ENCODE peak calls at places on chromosomes 5 and 9, in ten cellular contexts. One of them, this sample, is unnamed.

GRCh38 chr9:126084696-126085095 is 241.9 kb upstream of the MVB12B start:
- ATAC-seq in heart left ventricle: no peak
- ATAC-seq in HCT116: no peak
- ATAC-seq in PC-3: no peak
- ATAC-seq in upper lobe of left lung: no peak
- ATAC-seq in CD8-positive, alpha-beta T cell: no peak
- ATAC-seq in lower lobe of right lung: no peak
- ATAC-seq in gastrocnemius medialis: no peak
- ATAC-seq in left lung: no peak
- ATAC-seq in psoas muscle: no peak
- ATAC-seq in this sample: no peak

GRCh38 chr9:132099741-132100407 is 20.2 kb upstream of the MED27 start:
- ATAC-seq in lower lobe of right lung: no peak
- ATAC-seq in CD8-positive, alpha-beta T cell: no peak
- ATAC-seq in gastrocnemius medialis: no peak
- ATAC-seq in HCT116: no peak
- ATAC-seq in heart left ventricle: no peak
- ATAC-seq in psoas muscle: no peak
- ATAC-seq in PC-3: no peak
- ATAC-seq in left lung: no peak
- ATAC-seq in upper lobe of left lung: no peak
- ATAC-seq in this sample: no peak

GRCh38 chr5:149284501-149284900 is 12.8 kb downstream of the AFAP1L1 start:
- ATAC-seq in gastrocnemius medialis: peak; percentile 69
- ATAC-seq in lower lobe of right lung: peak; percentile 49
- ATAC-seq in PC-3: no peak
- ATAC-seq in HCT116: no peak
- ATAC-seq in psoas muscle: peak; percentile 51
- ATAC-seq in heart left ventricle: no peak
- ATAC-seq in CD8-positive, alpha-beta T cell: no peak
- ATAC-seq in left lung: no peak
- ATAC-seq in upper lobe of left lung: no peak
- ATAC-seq in this sample: peak; percentile 92

GRCh38 chr5:102747386-102748166 is 7.5 kb upstream of the PAM start:
- ATAC-seq in left lung: no peak
- ATAC-seq in PC-3: no peak
- ATAC-seq in CD8-positive, alpha-beta T cell: no peak
- ATAC-seq in psoas muscle: no peak
- ATAC-seq in HCT116: no peak
- ATAC-seq in upper lobe of left lung: no peak
- ATAC-seq in gastrocnemius medialis: no peak
- ATAC-seq in lower lobe of right lung: no peak
- ATAC-seq in heart left ventricle: no peak
- ATAC-seq in this sample: no peak

GRCh38 chr5:143177263-143177994 is 226.1 kb downstream of the NR3C1 start:
- ATAC-seq in CD8-positive, alpha-beta T cell: no peak
- ATAC-seq in upper lobe of left lung: peak; percentile 56
- ATAC-seq in psoas muscle: peak; percentile 88
- ATAC-seq in lower lobe of right lung: peak; percentile 67
- ATAC-seq in PC-3: peak; percentile 98
- ATAC-seq in heart left ventricle: peak; percentile 58
- ATAC-seq in gastrocnemius medialis: peak; percentile 71
- ATAC-seq in left lung: peak; percentile 81
- ATAC-seq in HCT116: no peak
- ATAC-seq in this sample: no peak

GRCh38 chr9:16653491-16654407 is 216.7 kb downstream of the BNC2 start:
- ATAC-seq in PC-3: no peak
- ATAC-seq in left lung: peak; percentile 18
- ATAC-seq in HCT116: no peak
- ATAC-seq in gastrocnemius medialis: peak; percentile 37
- ATAC-seq in psoas muscle: no peak
- ATAC-seq in upper lobe of left lung: no peak
- ATAC-seq in CD8-positive, alpha-beta T cell: no peak
- ATAC-seq in lower lobe of right lung: no peak
- ATAC-seq in heart left ventricle: peak; percentile 44
- ATAC-seq in this sample: peak; percentile 30

GRCh38 chr5:156411-157072 is 34.8 kb upstream of the LRRC14B start:
- ATAC-seq in HCT116: no peak
- ATAC-seq in CD8-positive, alpha-beta T cell: no peak
- ATAC-seq in gastrocnemius medialis: no peak
- ATAC-seq in left lung: no peak
- ATAC-seq in psoas muscle: no peak
- ATAC-seq in PC-3: no peak
- ATAC-seq in lower lobe of right lung: no peak
- ATAC-seq in heart left ventricle: no peak
- ATAC-seq in upper lobe of left lung: no peak
- ATAC-seq in this sample: no peak

GRCh38 chr5:52909192-52909591 is 80.0 kb upstream of the ITGA2 start:
- ATAC-seq in lower lobe of right lung: no peak
- ATAC-seq in upper lobe of left lung: no peak
- ATAC-seq in psoas muscle: no peak
- ATAC-seq in heart left ventricle: peak; percentile 80
- ATAC-seq in HCT116: no peak
- ATAC-seq in gastrocnemius medialis: no peak
- ATAC-seq in left lung: peak; percentile 25
- ATAC-seq in PC-3: no peak
- ATAC-seq in CD8-positive, alpha-beta T cell: no peak
- ATAC-seq in this sample: no peak

GRCh38 chr5:143166661-143167420 is 236.6 kb downstream of the NR3C1 start:
- ATAC-seq in gastrocnemius medialis: no peak
- ATAC-seq in PC-3: no peak
- ATAC-seq in psoas muscle: no peak
- ATAC-seq in left lung: no peak
- ATAC-seq in lower lobe of right lung: no peak
- ATAC-seq in CD8-positive, alpha-beta T cell: no peak
- ATAC-seq in heart left ventricle: no peak
- ATAC-seq in HCT116: no peak
- ATAC-seq in upper lobe of left lung: no peak
- ATAC-seq in this sample: no peak

GRCh38 chr9:136521541-136521940 is 24.3 kb downstream of the NOTCH1 start:
- ATAC-seq in gastrocnemius medialis: no peak
- ATAC-seq in CD8-positive, alpha-beta T cell: no peak
- ATAC-seq in upper lobe of left lung: peak; percentile 31
- ATAC-seq in left lung: peak; percentile 27
- ATAC-seq in HCT116: no peak
- ATAC-seq in PC-3: no peak
- ATAC-seq in heart left ventricle: peak; percentile 55
- ATAC-seq in lower lobe of right lung: peak; percentile 43
- ATAC-seq in psoas muscle: no peak
- ATAC-seq in this sample: peak; percentile 10

GRCh38 chr5:31962321-31962720 is 211.8 kb downstream of the GOLPH3 start:
- ATAC-seq in lower lobe of right lung: peak; percentile 94
- ATAC-seq in left lung: peak; percentile 90
- ATAC-seq in gastrocnemius medialis: no peak
- ATAC-seq in CD8-positive, alpha-beta T cell: no peak
- ATAC-seq in upper lobe of left lung: peak; percentile 92
- ATAC-seq in PC-3: no peak
- ATAC-seq in psoas muscle: no peak
- ATAC-seq in heart left ventricle: peak; percentile 89
- ATAC-seq in HCT116: no peak
- ATAC-seq in this sample: no peak

GRCh38 chr5:83564069-83564749 is 92.7 kb downstream of the VCAN start:
- ATAC-seq in HCT116: peak; percentile 67
- ATAC-seq in upper lobe of left lung: no peak
- ATAC-seq in CD8-positive, alpha-beta T cell: no peak
- ATAC-seq in heart left ventricle: peak; percentile 66
- ATAC-seq in left lung: peak; percentile 73
- ATAC-seq in gastrocnemius medialis: peak; percentile 44
- ATAC-seq in PC-3: peak; percentile 63
- ATAC-seq in lower lobe of right lung: peak; percentile 65
- ATAC-seq in psoas muscle: no peak
- ATAC-seq in this sample: no peak

GRCh38 chr9:130288393-130288792 is 22.8 kb downstream of the HMCN2 start:
- ATAC-seq in HCT116: no peak
- ATAC-seq in upper lobe of left lung: no peak
- ATAC-seq in PC-3: no peak
- ATAC-seq in left lung: no peak
- ATAC-seq in psoas muscle: no peak
- ATAC-seq in lower lobe of right lung: no peak
- ATAC-seq in CD8-positive, alpha-beta T cell: no peak
- ATAC-seq in heart left ventricle: no peak
- ATAC-seq in gastrocnemius medialis: peak; percentile 29
- ATAC-seq in this sample: no peak
- H3K27me3 ChIP-seq in HCT116: peaks cover 72% of the 10 kb centered on the region
- H3K27me3 ChIP-seq in upper lobe of left lung: no peaks in the 10 kb centered on the region
- H3K27me3 ChIP-seq in PC-3: peaks cover 39% of the 10 kb centered on the region
- H3K27me3 ChIP-seq in left lung: peaks cover 32% of the 10 kb centered on the region
- H3K27me3 ChIP-seq in psoas muscle: peaks cover 11% of the 10 kb centered on the region
- H3K27me3 ChIP-seq in lower lobe of right lung: peaks cover 22% of the 10 kb centered on the region
- H3K27me3 ChIP-seq in CD8-positive, alpha-beta T cell: peaks cover 6% of the 10 kb centered on the region
- H3K27me3 ChIP-seq in heart left ventricle: peaks cover 11% of the 10 kb centered on the region
- H3K27me3 ChIP-seq in gastrocnemius medialis: peaks cover 22% of the 10 kb centered on the region
- H3K27me3 ChIP-seq in this sample: no peaks in the 10 kb centered on the region

DNA sequence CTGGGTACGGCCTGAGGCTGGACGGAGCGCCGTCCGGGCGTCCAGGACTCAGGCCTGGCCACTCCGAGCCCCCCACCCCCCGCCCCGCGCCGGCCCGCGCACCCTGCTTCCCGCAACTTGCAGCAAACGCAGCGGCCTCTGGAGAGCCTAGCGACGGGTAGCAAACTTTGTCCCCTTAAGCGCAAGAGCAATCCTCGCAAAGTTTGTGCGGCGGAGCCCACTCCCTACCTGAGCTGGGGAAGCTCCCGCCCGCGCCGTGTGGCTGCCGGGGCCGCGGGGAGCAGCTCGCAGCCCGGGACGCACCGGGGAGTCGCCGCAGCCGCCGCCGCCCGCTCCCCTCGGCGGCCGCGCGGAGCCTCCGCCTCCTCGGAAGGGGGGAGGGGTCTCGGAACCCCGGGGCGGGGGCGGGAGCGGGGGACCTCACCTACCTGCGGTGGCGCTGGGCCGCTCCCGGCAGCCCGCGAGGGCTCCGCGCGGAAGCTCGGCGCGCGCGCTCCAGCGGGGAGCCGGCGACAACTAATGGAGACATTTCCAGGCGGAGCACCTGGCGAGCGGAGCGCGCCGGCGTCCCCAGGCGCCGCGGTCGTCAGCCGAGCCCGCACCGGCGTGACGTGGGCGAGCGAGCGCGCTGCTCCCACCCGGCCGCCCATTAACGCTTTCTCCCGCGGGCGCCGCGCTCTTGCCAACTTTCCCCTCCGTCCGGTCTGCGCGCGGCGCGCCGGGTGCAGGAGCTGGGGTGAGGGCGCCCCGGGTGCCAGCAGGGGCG is 4.1 kb upstream of the IRX4 start:
- ATAC-seq in PC-3: no peak
- ATAC-seq in upper lobe of left lung: no peak
- ATAC-seq in gastrocnemius medialis: no peak
- ATAC-seq in heart left ventricle: no peak
- ATAC-seq in psoas muscle: no peak
- ATAC-seq in left lung: no peak
- ATAC-seq in HCT116: no peak
- ATAC-seq in lower lobe of right lung: no peak
- ATAC-seq in CD8-positive, alpha-beta T cell: no peak
- ATAC-seq in this sample: no peak
- H3K4me3 ChIP-seq in PC-3: no peak overlapping the region
- H3K4me3 ChIP-seq in upper lobe of left lung: no peak overlapping the region
- H3K4me3 ChIP-seq in gastrocnemius medialis: no peak overlapping the region
- H3K4me3 ChIP-seq in heart left ventricle: peak overlapping the region; percentile 41
- H3K4me3 ChIP-seq in psoas muscle: peak overlapping the region; percentile 41
- H3K4me3 ChIP-seq in left lung: no peak overlapping the region
- H3K4me3 ChIP-seq in HCT116: no peak overlapping the region
- H3K4me3 ChIP-seq in lower lobe of right lung: no peak overlapping the region
- H3K4me3 ChIP-seq in CD8-positive, alpha-beta T cell: no peak overlapping the region
- H3K4me3 ChIP-seq in this sample: no peak overlapping the region

GRCh38 chr5:135920199-135920598 is 24.6 kb upstream of the IL9 start:
- ATAC-seq in heart left ventricle: no peak
- ATAC-seq in psoas muscle: no peak
- ATAC-seq in gastrocnemius medialis: no peak
- ATAC-seq in upper lobe of left lung: no peak
- ATAC-seq in lower lobe of right lung: no peak
- ATAC-seq in left lung: no peak
- ATAC-seq in CD8-positive, alpha-beta T cell: no peak
- ATAC-seq in PC-3: no peak
- ATAC-seq in HCT116: no peak
- ATAC-seq in this sample: no peak
- H3K27me3 ChIP-seq in heart left ventricle: peaks cover 42% of the 10 kb centered on the region
- H3K27me3 ChIP-seq in psoas muscle: no peaks in the 10 kb centered on the region
- H3K27me3 ChIP-seq in gastrocnemius medialis: peaks cover 5% of the 10 kb centered on the region
- H3K27me3 ChIP-seq in upper lobe of left lung: no peaks in the 10 kb centered on the region
- H3K27me3 ChIP-seq in lower lobe of right lung: peaks cover 16% of the 10 kb centered on the region
- H3K27me3 ChIP-seq in left lung: peaks cover 59% of the 10 kb centered on the region
- H3K27me3 ChIP-seq in CD8-positive, alpha-beta T cell: no peaks in the 10 kb centered on the region
- H3K27me3 ChIP-seq in PC-3: peaks cover 2% of the 10 kb centered on the region
- H3K27me3 ChIP-seq in HCT116: peaks cover 93% of the 10 kb centered on the region
- H3K27me3 ChIP-seq in this sample: peaks cover 18% of the 10 kb centered on the region

GRCh38 chr5:116573617-116574431 is 799 bp downstream of the SEMA6A start:
- ATAC-seq in gastrocnemius medialis: no peak
- ATAC-seq in upper lobe of left lung: no peak
- ATAC-seq in HCT116: no peak
- ATAC-seq in psoas muscle: no peak
- ATAC-seq in CD8-positive, alpha-beta T cell: no peak
- ATAC-seq in PC-3: no peak
- ATAC-seq in lower lobe of right lung: no peak
- ATAC-seq in heart left ventricle: no peak
- ATAC-seq in left lung: no peak
- ATAC-seq in this sample: no peak

GRCh38 chr5:116576043-116576713 is 1.6 kb upstream of the SEMA6A start:
- ATAC-seq in psoas muscle: peak; percentile 58
- ATAC-seq in heart left ventricle: peak; percentile 63
- ATAC-seq in gastrocnemius medialis: peak; percentile 43
- ATAC-seq in left lung: peak; percentile 75
- ATAC-seq in upper lobe of left lung: peak; percentile 64
- ATAC-seq in lower lobe of right lung: peak; percentile 77
- ATAC-seq in HCT116: peak; percentile 72
- ATAC-seq in CD8-positive, alpha-beta T cell: peak; percentile 29
- ATAC-seq in PC-3: peak; percentile 42
- ATAC-seq in this sample: peak; percentile 44

GRCh38 chr5:116574682-116575634 is at the start of gene SEMA6A:
- ATAC-seq in CD8-positive, alpha-beta T cell: no peak
- ATAC-seq in lower lobe of right lung: peak; percentile 92
- ATAC-seq in gastrocnemius medialis: peak; percentile 74
- ATAC-seq in PC-3: peak; percentile 81
- ATAC-seq in left lung: peak; percentile 91
- ATAC-seq in HCT116: peak; percentile 87
- ATAC-seq in psoas muscle: peak; percentile 92
- ATAC-seq in upper lobe of left lung: peak; percentile 87
- ATAC-seq in heart left ventricle: peak; percentile 87
- ATAC-seq in this sample: peak; percentile 89

GRCh38 chr5:116577064-116577788 is 2.6 kb upstream of the SEMA6A start:
- ATAC-seq in heart left ventricle: no peak
- ATAC-seq in gastrocnemius medialis: no peak
- ATAC-seq in left lung: no peak
- ATAC-seq in CD8-positive, alpha-beta T cell: no peak
- ATAC-seq in HCT116: no peak
- ATAC-seq in PC-3: no peak
- ATAC-seq in lower lobe of right lung: no peak
- ATAC-seq in upper lobe of left lung: no peak
- ATAC-seq in psoas muscle: no peak
- ATAC-seq in this sample: no peak

GRCh38 chr5:116575635-116576042 is 1.0 kb upstream of the SEMA6A start:
- ATAC-seq in lower lobe of right lung: no peak
- ATAC-seq in heart left ventricle: no peak
- ATAC-seq in psoas muscle: no peak
- ATAC-seq in upper lobe of left lung: no peak
- ATAC-seq in HCT116: no peak
- ATAC-seq in CD8-positive, alpha-beta T cell: no peak
- ATAC-seq in left lung: peak; percentile 5
- ATAC-seq in PC-3: no peak
- ATAC-seq in gastrocnemius medialis: no peak
- ATAC-seq in this sample: no peak
- H3K4me3 ChIP-seq in lower lobe of right lung: peak overlapping the region; percentile 69
- H3K4me3 ChIP-seq in heart left ventricle: peak overlapping the region; percentile 66
- H3K4me3 ChIP-seq in psoas muscle: peak overlapping the region; percentile 73
- H3K4me3 ChIP-seq in upper lobe of left lung: peak overlapping the region; percentile 29
- H3K4me3 ChIP-seq in HCT116: peak overlapping the region; percentile 59
- H3K4me3 ChIP-seq in CD8-positive, alpha-beta T cell: no peak overlapping the region
- H3K4me3 ChIP-seq in left lung: peak overlapping the region; percentile 45
- H3K4me3 ChIP-seq in PC-3: peak overlapping the region; percentile 68
- H3K4me3 ChIP-seq in gastrocnemius medialis: peak overlapping the region; percentile 50
- H3K4me3 ChIP-seq in this sample: peak overlapping the region; percentile 78

GRCh38 chr9:2464624-2465023 is 157.0 kb upstream of the VLDLR start:
- ATAC-seq in HCT116: no peak
- ATAC-seq in upper lobe of left lung: no peak
- ATAC-seq in PC-3: no peak
- ATAC-seq in left lung: no peak
- ATAC-seq in CD8-positive, alpha-beta T cell: no peak
- ATAC-seq in psoas muscle: no peak
- ATAC-seq in heart left ventricle: no peak
- ATAC-seq in lower lobe of right lung: no peak
- ATAC-seq in gastrocnemius medialis: no peak
- ATAC-seq in this sample: no peak
- H3K27me3 ChIP-seq in HCT116: peaks cover 22% of the 10 kb centered on the region
- H3K27me3 ChIP-seq in upper lobe of left lung: no peaks in the 10 kb centered on the region
- H3K27me3 ChIP-seq in PC-3: peaks cover 19% of the 10 kb centered on the region
- H3K27me3 ChIP-seq in left lung: no peaks in the 10 kb centered on the region
- H3K27me3 ChIP-seq in CD8-positive, alpha-beta T cell: no peaks in the 10 kb centered on the region
- H3K27me3 ChIP-seq in psoas muscle: no peaks in the 10 kb centered on the region
- H3K27me3 ChIP-seq in heart left ventricle: no peaks in the 10 kb centered on the region
- H3K27me3 ChIP-seq in lower lobe of right lung: no peaks in the 10 kb centered on the region
- H3K27me3 ChIP-seq in gastrocnemius medialis: no peaks in the 10 kb centered on the region
- H3K27me3 ChIP-seq in this sample: no peaks in the 10 kb centered on the region

This sample was measured in gastroesophageal sphincter.